ENCODE peak calls at places on chromosomes 7 and 10, in seven cellular contexts. R, I, D, W, M, G and N are unnamed samples.

GRCh38 chr10:10831085-10831484 is 186.6 kb upstream of the CELF2 start:
- DNase-seq in R (no peak), I (peak), D (peak), W (no peak), M (no peak), G (no peak), N (peak)

GRCh38 chr10:59847888-59848287 is 58.5 kb downstream of the CCDC6 start:
- DNase-seq in R (no peak), I (no peak), D (no peak), W (no peak), M (no peak), G (no peak), N (no peak)

GRCh38 chr10:48363617-48364355 is 57.3 kb downstream of the MAPK8 start:
- DNase-seq in R (no peak), I (no peak), D (peak), W (peak), M (no peak), G (peak), N (no peak)

GRCh38 chr7:64294701-64295420 is 18.9 kb upstream of the ZNF736 start:
- DNase-seq in R (no peak), I (no peak), D (no peak), W (no peak), M (peak), G (no peak), N (no peak)

GRCh38 chr10:86046845-86047460 is 319.6 kb downstream of the GRID1 start:
- DNase-seq in R (no peak), I (peak), D (no peak), W (no peak), M (no peak), G (no peak), N (no peak)

GRCh38 chr10:76939862-76940495 is 697.6 kb downstream of the KCNMA1 start:
- DNase-seq in R (no peak), I (no peak), D (no peak), W (no peak), M (no peak), G (no peak), N (no peak)

GRCh38 chr7:149838992-149839408 is 825 bp downstream of the ZNF862 start:
- DNase-seq in R (no peak), I (peak), D (no peak), W (no peak), M (no peak), G (no peak), N (no peak)

GRCh38 chr10:114821915-114822770 is 563 bp downstream of the FHIP2A start:
- DNase-seq in R (peak), I (peak), D (no peak), W (no peak), M (peak), G (peak), N (no peak)

GRCh38 chr10:132646443-132647097 is 109.0 kb downstream of the INPP5A start:
- DNase-seq in R (no peak), I (peak), D (no peak), W (no peak), M (no peak), G (no peak), N (no peak)

GRCh38 chr10:5040781-5041470 is 37.3 kb upstream of the AKR1C2 start:
- DNase-seq in R (no peak), I (no peak), D (no peak), W (no peak), M (no peak), G (no peak), N (no peak)

GRCh38 chr7:141242568-141242967 is 168.7 kb downstream of the TMEM178B start:
- DNase-seq in R (no peak), I (no peak), D (no peak), W (no peak), M (no peak), G (no peak), N (no peak)

GRCh38 chr7:940599-941408 is 13.7 kb downstream of the ADAP1 start:
- DNase-seq in R (no peak), I (no peak), D (no peak), W (no peak), M (no peak), G (no peak), N (no peak)

GRCh38 chr7:90965211-90965610 is 299.0 kb upstream of the FZD1 start:
- DNase-seq in R (no peak), I (no peak), D (no peak), W (no peak), M (no peak), G (no peak), N (no peak)

GRCh38 chr10:93580824-93581223 is 14.4 kb downstream of the FFAR4 start:
- DNase-seq in R (no peak), I (no peak), D (no peak), W (no peak), M (no peak), G (no peak), N (no peak)

GRCh38 chr7:73626814-73627213 is 2.5 kb upstream of the MLXIPL start:
- DNase-seq in R (no peak), I (no peak), D (no peak), W (no peak), M (no peak), G (no peak), N (no peak)

GRCh38 chr10:15738237-15738928 is 18.7 kb upstream of the ITGA8 start:
- DNase-seq in R (no peak), I (no peak), D (no peak), W (no peak), M (no peak), G (no peak), N (no peak)

GRCh38 chr10:102153093-102153620 is 968 bp downstream of the NOLC1 start:
- DNase-seq in R (no peak), I (no peak), D (no peak), W (no peak), M (no peak), G (no peak), N (no peak)

GRCh38 chr10:112953760-112954159 is 3.7 kb downstream of the TCF7L2 start:
- DNase-seq in R (no peak), I (no peak), D (no peak), W (no peak), M (no peak), G (no peak), N (no peak)